ENCODE peak calls at places on chromosomes 16 and 17, in seven cellular contexts. One of them, this sample, is unnamed.

GRCh38 chr16:60123387-60124023 is 1389.4 kb upstream of the GOT2 start:
- DNase-seq in ascending aorta: no peak
- DNase-seq in prostate gland: no peak
- DNase-seq in left ventricle myocardium inferior: no peak
- DNase-seq in stomach: no peak
- DNase-seq in AG04450: no peak
- DNase-seq in upper lobe of left lung: no peak
- DNase-seq in this sample: no peak

GRCh38 chr17:2302740-2303277 is 776 bp downstream of the SMG6 start:
- DNase-seq in ascending aorta: no peak
- DNase-seq in AG04450: no peak
- DNase-seq in left ventricle myocardium inferior: no peak
- DNase-seq in upper lobe of left lung: no peak
- DNase-seq in prostate gland: no peak
- DNase-seq in stomach: no peak
- DNase-seq in this sample: no peak

GRCh38 chr17:57004944-57005579 is 27.1 kb downstream of the SCPEP1 start:
- DNase-seq in upper lobe of left lung: no peak
- DNase-seq in ascending aorta: no peak
- DNase-seq in AG04450: no peak
- DNase-seq in prostate gland: no peak
- DNase-seq in left ventricle myocardium inferior: no peak
- DNase-seq in stomach: peak; percentile 30
- DNase-seq in this sample: no peak

GRCh38 chr17:4477286-4477791 is 21.3 kb upstream of the SPNS2 start:
- DNase-seq in stomach: no peak
- DNase-seq in prostate gland: no peak
- DNase-seq in upper lobe of left lung: no peak
- DNase-seq in AG04450: no peak
- DNase-seq in left ventricle myocardium inferior: no peak
- DNase-seq in ascending aorta: no peak
- DNase-seq in this sample: peak; percentile 43

GRCh38 chr16:78925071-78925714 is 675.3 kb downstream of the MAF start:
- DNase-seq in prostate gland: no peak
- DNase-seq in ascending aorta: no peak
- DNase-seq in AG04450: no peak
- DNase-seq in left ventricle myocardium inferior: peak; percentile 19
- DNase-seq in upper lobe of left lung: no peak
- DNase-seq in stomach: peak; percentile 51
- DNase-seq in this sample: no peak

GRCh38 chr16:47143677-47144558 is at the start of gene NETO2:
- DNase-seq in upper lobe of left lung: peak; percentile 95
- DNase-seq in left ventricle myocardium inferior: peak; percentile 48
- DNase-seq in stomach: peak; percentile 57
- DNase-seq in AG04450: no peak
- DNase-seq in ascending aorta: no peak
- DNase-seq in prostate gland: peak; percentile 17
- DNase-seq in this sample: no peak

GRCh38 chr17:1976000-1976682 is 49.0 kb downstream of the RTN4RL1 start:
- DNase-seq in left ventricle myocardium inferior: no peak
- DNase-seq in AG04450: no peak
- DNase-seq in upper lobe of left lung: no peak
- DNase-seq in prostate gland: no peak
- DNase-seq in stomach: no peak
- DNase-seq in ascending aorta: no peak
- DNase-seq in this sample: no peak

GRCh38 chr17:37092041-37092440 is 143.3 kb downstream of the AATF start:
- DNase-seq in AG04450: no peak
- DNase-seq in left ventricle myocardium inferior: no peak
- DNase-seq in upper lobe of left lung: no peak
- DNase-seq in stomach: no peak
- DNase-seq in prostate gland: no peak
- DNase-seq in ascending aorta: no peak
- DNase-seq in this sample: peak; percentile 69

GRCh38 chr17:55086635-55087058 is 118.1 kb downstream of the STXBP4 start:
- DNase-seq in AG04450: peak; percentile 58
- DNase-seq in upper lobe of left lung: no peak
- DNase-seq in left ventricle myocardium inferior: no peak
- DNase-seq in ascending aorta: no peak
- DNase-seq in prostate gland: no peak
- DNase-seq in stomach: no peak
- DNase-seq in this sample: peak; percentile 23

GRCh38 chr16:50474138-50474537 is 74.1 kb upstream of the NKD1 start:
- DNase-seq in upper lobe of left lung: no peak
- DNase-seq in AG04450: no peak
- DNase-seq in ascending aorta: no peak
- DNase-seq in left ventricle myocardium inferior: no peak
- DNase-seq in stomach: no peak
- DNase-seq in prostate gland: no peak
- DNase-seq in this sample: no peak

GRCh38 chr16:49453001-49453400 is 79.4 kb downstream of the C16orf78 start:
- DNase-seq in left ventricle myocardium inferior: no peak
- DNase-seq in ascending aorta: no peak
- DNase-seq in AG04450: no peak
- DNase-seq in stomach: no peak
- DNase-seq in prostate gland: no peak
- DNase-seq in upper lobe of left lung: no peak
- DNase-seq in this sample: no peak

GRCh38 chr17:16381496-16381820 is 567 bp downstream of the UBB start:
- DNase-seq in upper lobe of left lung: no peak
- DNase-seq in AG04450: no peak
- DNase-seq in prostate gland: no peak
- DNase-seq in stomach: no peak
- DNase-seq in left ventricle myocardium inferior: no peak
- DNase-seq in ascending aorta: no peak
- DNase-seq in this sample: no peak

GRCh38 chr16:49327466-49327865 is 45.8 kb upstream of the CBLN1 start:
- DNase-seq in ascending aorta: no peak
- DNase-seq in prostate gland: no peak
- DNase-seq in upper lobe of left lung: no peak
- DNase-seq in AG04450: no peak
- DNase-seq in stomach: no peak
- DNase-seq in left ventricle myocardium inferior: no peak
- DNase-seq in this sample: no peak

GRCh38 chr16:85995591-85996461 is 96.9 kb downstream of the IRF8 start:
- DNase-seq in stomach: peak; percentile 22
- DNase-seq in AG04450: no peak
- DNase-seq in ascending aorta: no peak
- DNase-seq in upper lobe of left lung: no peak
- DNase-seq in left ventricle myocardium inferior: no peak
- DNase-seq in prostate gland: no peak
- DNase-seq in this sample: no peak

GRCh38 chr17:62767997-62768396 is 40.1 kb downstream of the MARCHF10 start:
- DNase-seq in left ventricle myocardium inferior: no peak
- DNase-seq in upper lobe of left lung: no peak
- DNase-seq in stomach: no peak
- DNase-seq in ascending aorta: no peak
- DNase-seq in AG04450: no peak
- DNase-seq in prostate gland: no peak
- DNase-seq in this sample: no peak

GRCh38 chr16:16163571-16163970 is 59.7 kb downstream of the ABCC6 start:
- DNase-seq in stomach: no peak
- DNase-seq in upper lobe of left lung: no peak
- DNase-seq in left ventricle myocardium inferior: no peak
- DNase-seq in AG04450: no peak
- DNase-seq in prostate gland: no peak
- DNase-seq in ascending aorta: no peak
- DNase-seq in this sample: no peak

GRCh38 chr17:28807925-28808641 is 34.5 kb downstream of the FAM222B start:
- DNase-seq in AG04450: peak; percentile 66
- DNase-seq in left ventricle myocardium inferior: no peak
- DNase-seq in ascending aorta: no peak
- DNase-seq in stomach: no peak
- DNase-seq in prostate gland: peak; percentile 10
- DNase-seq in upper lobe of left lung: no peak
- DNase-seq in this sample: no peak

GRCh38 chr16:69338557-69339288 is 641 bp downstream of the COG8 start:
- DNase-seq in stomach: no peak
- DNase-seq in ascending aorta: no peak
- DNase-seq in prostate gland: no peak
- DNase-seq in upper lobe of left lung: no peak
- DNase-seq in left ventricle myocardium inferior: no peak
- DNase-seq in AG04450: no peak
- DNase-seq in this sample: no peak

GRCh38 chr17:40321502-40322416 is 12.8 kb downstream of the RARA start:
- DNase-seq in upper lobe of left lung: peak; percentile 73
- DNase-seq in prostate gland: no peak
- DNase-seq in left ventricle myocardium inferior: peak; percentile 79
- DNase-seq in AG04450: no peak
- DNase-seq in stomach: peak; percentile 68
- DNase-seq in ascending aorta: no peak
- DNase-seq in this sample: no peak

GRCh38 chr17:69030145-69030544 is 30.6 kb downstream of the ABCA9 start:
- DNase-seq in ascending aorta: no peak
- DNase-seq in prostate gland: no peak
- DNase-seq in stomach: no peak
- DNase-seq in AG04450: no peak
- DNase-seq in left ventricle myocardium inferior: no peak
- DNase-seq in upper lobe of left lung: no peak
- DNase-seq in this sample: no peak

DNA sequence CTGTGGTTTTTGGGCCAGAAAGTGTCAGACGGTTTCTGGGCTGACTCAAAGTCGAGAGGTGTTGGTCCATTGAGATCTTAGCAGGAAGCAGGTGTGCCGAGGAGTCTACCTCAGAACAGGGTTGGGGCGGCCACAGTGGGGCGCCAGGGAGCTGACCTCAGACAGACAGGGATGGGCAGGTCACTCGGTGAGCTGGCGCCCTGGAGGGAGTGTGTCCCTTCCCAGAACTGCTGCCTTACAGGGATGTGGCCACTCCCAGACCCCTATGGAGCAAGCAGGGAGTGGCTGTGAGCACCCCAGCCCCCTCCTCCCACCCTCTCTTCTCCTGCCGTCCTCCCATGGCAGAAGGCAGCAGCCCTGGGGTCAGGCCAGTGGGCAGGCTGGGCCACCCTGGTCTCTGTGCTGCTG is 14.0 kb upstream of the DPEP1 start:
- DNase-seq in prostate gland: no peak
- DNase-seq in stomach: no peak
- DNase-seq in left ventricle myocardium inferior: no peak
- DNase-seq in ascending aorta: no peak
- DNase-seq in AG04450: no peak
- DNase-seq in upper lobe of left lung: no peak
- DNase-seq in this sample: no peak
- TF ChIP-seq CTCF in prostate gland: no peak
- TF ChIP-seq CTCF in stomach: no peak
- TF ChIP-seq CTCF in left ventricle myocardium inferior: no peak
- TF ChIP-seq CTCF in ascending aorta: no peak
- TF ChIP-seq CTCF in AG04450: peak; percentile 13
- TF ChIP-seq CTCF in upper lobe of left lung: no peak
- TF ChIP-seq CTCF in this sample: peak; percentile 64

GRCh38 chr16:1613240-1613639 is 1.1 kb downstream of the CRAMP1 start:
- DNase-seq in stomach: no peak
- DNase-seq in ascending aorta: no peak
- DNase-seq in prostate gland: no peak
- DNase-seq in left ventricle myocardium inferior: no peak
- DNase-seq in upper lobe of left lung: no peak
- DNase-seq in AG04450: no peak
- DNase-seq in this sample: no peak

GRCh38 chr16:1612320-1613111 is at the start of gene CRAMP1:
- DNase-seq in ascending aorta: no peak
- DNase-seq in upper lobe of left lung: no peak
- DNase-seq in left ventricle myocardium inferior: no peak
- DNase-seq in prostate gland: no peak
- DNase-seq in stomach: no peak
- DNase-seq in AG04450: no peak
- DNase-seq in this sample: no peak

GRCh38 chr16:1613728-1614225 is 1.6 kb downstream of the CRAMP1 start:
- DNase-seq in prostate gland: peak; percentile 10
- DNase-seq in AG04450: no peak
- DNase-seq in stomach: peak; percentile 30
- DNase-seq in upper lobe of left lung: peak; percentile 87
- DNase-seq in ascending aorta: no peak
- DNase-seq in left ventricle myocardium inferior: no peak
- DNase-seq in this sample: no peak

GRCh38 chr16:1614226-1615102 is 2.3 kb downstream of the CRAMP1 start:
- DNase-seq in prostate gland: peak; percentile 18
- DNase-seq in stomach: peak; percentile 31
- DNase-seq in AG04450: no peak
- DNase-seq in ascending aorta: no peak
- DNase-seq in left ventricle myocardium inferior: no peak
- DNase-seq in upper lobe of left lung: peak; percentile 87
- DNase-seq in this sample: no peak

GRCh38 chr16:1615761-1616160 is 3.6 kb downstream of the CRAMP1 start:
- DNase-seq in left ventricle myocardium inferior: no peak
- DNase-seq in stomach: no peak
- DNase-seq in AG04450: peak; percentile 15
- DNase-seq in ascending aorta: no peak
- DNase-seq in prostate gland: no peak
- DNase-seq in upper lobe of left lung: no peak
- DNase-seq in this sample: no peak
- H3K4me3 ChIP-seq in left ventricle myocardium inferior: peak overlapping the region; percentile 96
- H3K4me3 ChIP-seq in stomach: peak overlapping the region; percentile 96
- H3K4me3 ChIP-seq in AG04450: peak overlapping the region; percentile 85
- H3K4me3 ChIP-seq in ascending aorta: no peak overlapping the region
- H3K4me3 ChIP-seq in prostate gland: peak overlapping the region; percentile 77
- H3K4me3 ChIP-seq in upper lobe of left lung: peak overlapping the region; percentile 99
- H3K4me3 ChIP-seq in this sample: peak overlapping the region; percentile 92

GRCh38 chr17:13540546-13540945 is 61.2 kb downstream of the HS3ST3A1 start:
- DNase-seq in ascending aorta: no peak
- DNase-seq in stomach: no peak
- DNase-seq in prostate gland: no peak
- DNase-seq in left ventricle myocardium inferior: no peak
- DNase-seq in upper lobe of left lung: no peak
- DNase-seq in AG04450: no peak
- DNase-seq in this sample: no peak
- TF ChIP-seq CTCF in ascending aorta: no peak
- TF ChIP-seq CTCF in stomach: no peak
- TF ChIP-seq CTCF in prostate gland: no peak
- TF ChIP-seq CTCF in left ventricle myocardium inferior: no peak
- TF ChIP-seq CTCF in upper lobe of left lung: no peak
- TF ChIP-seq CTCF in AG04450: no peak
- TF ChIP-seq CTCF in this sample: no peak

GRCh38 chr17:49022391-49022941 is 25.3 kb downstream of the IGF2BP1 start:
- DNase-seq in ascending aorta: no peak
- DNase-seq in stomach: no peak
- DNase-seq in upper lobe of left lung: no peak
- DNase-seq in left ventricle myocardium inferior: no peak
- DNase-seq in prostate gland: no peak
- DNase-seq in AG04450: no peak
- DNase-seq in this sample: no peak
- H3K4me3 ChIP-seq in ascending aorta: no peak overlapping the region
- H3K4me3 ChIP-seq in stomach: no peak overlapping the region
- H3K4me3 ChIP-seq in upper lobe of left lung: no peak overlapping the region
- H3K4me3 ChIP-seq in left ventricle myocardium inferior: no peak overlapping the region
- H3K4me3 ChIP-seq in prostate gland: no peak overlapping the region
- H3K4me3 ChIP-seq in AG04450: no peak overlapping the region
- H3K4me3 ChIP-seq in this sample: no peak overlapping the region